ENCODE peak calls at places on chromosomes 16 and 17, in nine cellular contexts. Z is breast epithelium, V is body of pancreas, P is heart left ventricle, N is Peyer's patch, L is H1, F is HCT116, W is right lobe of liver, J is GM12878. Y is an unnamed sample.

GRCh38 chr16:10787304-10787703 is 31.3 kb downstream of the TVP23A start:
- DNase-seq in Z (no peak), V (no peak), P (no peak), N (no peak), L (no peak), F (no peak), W (no peak), J (no peak), Y (no peak)

GRCh38 chr17:70473049-70473448 is 303.7 kb downstream of the KCNJ2 start:
- DNase-seq in Z (no peak), V (no peak), P (no peak), N (no peak), L (no peak), F (no peak), W (peak), J (no peak), Y (no peak)

GRCh38 chr17:3003401-3004149 is 59.8 kb downstream of the OR1D5 start:
- DNase-seq in Z (peak), V (peak), P (peak), N (no peak), L (no peak), F (no peak), W (peak), J (peak), Y (no peak)

GRCh38 chr17:73142763-73143395 is 21.9 kb upstream of the SSTR2 start:
- DNase-seq in Z (no peak), V (no peak), P (no peak), N (no peak), L (no peak), F (no peak), W (no peak), J (no peak), Y (no peak)

GRCh38 chr17:1197379-1197778 is 17.6 kb upstream of the ABR start:
- DNase-seq in Z (no peak), V (no peak), P (no peak), N (no peak), L (no peak), F (no peak), W (no peak), J (no peak), Y (no peak)

GRCh38 chr17:35449371-35449931 is 885 bp upstream of the SLFN13 start:
- DNase-seq in Z (no peak), V (no peak), P (peak), N (no peak), L (no peak), F (no peak), W (peak), J (no peak), Y (no peak)

GRCh38 chr16:30740364-30741251 is 7.6 kb upstream of the PHKG2 start:
- DNase-seq in Z (peak), V (peak), P (peak), N (peak), L (no peak), F (peak), W (peak), J (no peak), Y (no peak)

GRCh38 chr16:84461029-84461415 is 43.4 kb downstream of the MEAK7 start:
- DNase-seq in Z (no peak), V (no peak), P (no peak), N (no peak), L (no peak), F (no peak), W (no peak), J (no peak), Y (no peak)

GRCh38 chr17:48679385-48680096 is 42.8 kb downstream of the PRAC1 start:
- DNase-seq in Z (no peak), V (no peak), P (no peak), N (no peak), L (no peak), F (no peak), W (no peak), J (no peak), Y (no peak)

GRCh38 chr17:39243155-39243554 is 17.4 kb upstream of the STAC2 start:
- DNase-seq in Z (no peak), V (no peak), P (no peak), N (no peak), L (no peak), F (no peak), W (no peak), J (no peak), Y (no peak)

GRCh38 chr16:75546293-75546692 is 9.8 kb downstream of the TMEM231 start:
- DNase-seq in Z (no peak), V (no peak), P (no peak), N (no peak), L (no peak), F (no peak), W (no peak), J (no peak), Y (no peak)

GRCh38 chr16:369866-370436 is 387 bp downstream of the MRPL28 start:
- DNase-seq in Z (no peak), V (no peak), P (no peak), N (peak), L (no peak), F (no peak), W (no peak), J (no peak), Y (no peak)

GRCh38 chr17:55057184-55057583 is 88.6 kb downstream of the STXBP4 start:
- DNase-seq in Z (no peak), V (no peak), P (no peak), N (no peak), L (no peak), F (no peak), W (no peak), J (no peak), Y (no peak)

GRCh38 chr16:62036101-62036806 is at the start of gene CDH8:
- DNase-seq in Z (no peak), V (no peak), P (no peak), N (no peak), L (no peak), F (no peak), W (no peak), J (no peak), Y (no peak)

GRCh38 chr16:12219992-12220391 is 243.5 kb downstream of the SNX29 start:
- DNase-seq in Z (no peak), V (no peak), P (no peak), N (no peak), L (no peak), F (no peak), W (no peak), J (no peak), Y (no peak)

GRCh38 chr17:60618854-60619253 is 18.9 kb downstream of the PPM1D start:
- DNase-seq in Z (no peak), V (no peak), P (no peak), N (no peak), L (no peak), F (no peak), W (no peak), J (no peak), Y (no peak)

GRCh38 chr16:24753437-24753836 is 24.0 kb downstream of the TNRC6A start:
- DNase-seq in Z (no peak), V (no peak), P (no peak), N (no peak), L (no peak), F (no peak), W (no peak), J (no peak), Y (no peak)

GRCh38 chr16:9134739-9135138 is 43.3 kb downstream of the HAPSTR1 start:
- DNase-seq in Z (no peak), V (peak), P (peak), N (peak), L (no peak), F (peak), W (no peak), J (no peak), Y (no peak)

GRCh38 chr17:7404737-7405412 is 978 bp upstream of the TMEM256 start:
- DNase-seq in Z (peak), V (peak), P (peak), N (peak), L (no peak), F (no peak), W (peak), J (no peak), Y (no peak)

GRCh38 chr17:57739402-57740224 is 5.5 kb downstream of the CCDC182 start:
- DNase-seq in Z (no peak), V (no peak), P (no peak), N (no peak), L (no peak), F (peak), W (no peak), J (no peak), Y (no peak)

GRCh38 chr16:25126820-25127232 is 15.3 kb downstream of the LCMT1 start:
- DNase-seq in Z (no peak), V (peak), P (no peak), N (no peak), L (no peak), F (no peak), W (no peak), J (no peak), Y (no peak)

GRCh38 chr16:57924514-57924913 is 46.4 kb downstream of the CNGB1 start:
- DNase-seq in Z (no peak), V (no peak), P (no peak), N (no peak), L (no peak), F (no peak), W (no peak), J (no peak), Y (no peak)

GRCh38 chr17:80295146-80295545 is 34.5 kb downstream of the RNF213 start:
- DNase-seq in Z (no peak), V (no peak), P (no peak), N (no peak), L (no peak), F (no peak), W (peak), J (no peak), Y (no peak)

GRCh38 chr16:88456356-88457292 is 3.5 kb downstream of the ZFPM1 start:
- DNase-seq in Z (no peak), V (peak), P (no peak), N (no peak), L (no peak), F (no peak), W (no peak), J (no peak), Y (no peak)

GRCh38 chr17:81517339-81518112 is 4.9 kb upstream of the ACTG1 start:
- DNase-seq in Z (no peak), V (peak), P (no peak), N (no peak), L (no peak), F (no peak), W (peak), J (peak), Y (no peak)

GRCh38 chr17:79950711-79951110 is 85.0 kb downstream of the TBC1D16 start:
- DNase-seq in Z (no peak), V (peak), P (no peak), N (peak), L (no peak), F (no peak), W (peak), J (no peak), Y (no peak)

GRCh38 chr16:52976539-52977167 is 76.0 kb downstream of the CHD9NB start:
- DNase-seq in Z (no peak), V (no peak), P (no peak), N (no peak), L (no peak), F (peak), W (no peak), J (no peak), Y (no peak)

GRCh38 chr17:68794636-68795503 is 160.3 kb downstream of the ABCA8 start:
- DNase-seq in Z (no peak), V (no peak), P (peak), N (no peak), L (no peak), F (no peak), W (no peak), J (no peak), Y (no peak)

GRCh38 chr17:21239680-21240374 is 13.4 kb downstream of the NATD1 start:
- DNase-seq in Z (no peak), V (no peak), P (no peak), N (no peak), L (no peak), F (no peak), W (no peak), J (no peak), Y (no peak)

GRCh38 chr17:80104956-80105375 is 3.6 kb downstream of the GAA start:
- DNase-seq in Z (no peak), V (no peak), P (no peak), N (no peak), L (no peak), F (no peak), W (peak), J (no peak), Y (no peak)

GRCh38 chr16:85689950-85690320 is 1.2 kb upstream of the GINS2 start:
- DNase-seq in Z (no peak), V (no peak), P (no peak), N (no peak), L (no peak), F (no peak), W (peak), J (no peak), Y (no peak)

GRCh38 chr16:85686912-85687591 is 1.7 kb downstream of the GINS2 start:
- DNase-seq in Z (no peak), V (no peak), P (no peak), N (peak), L (no peak), F (no peak), W (peak), J (no peak), Y (no peak)

GRCh38 chr16:85687651-85688471 is 893 bp downstream of the GINS2 start:
- DNase-seq in Z (no peak), V (no peak), P (no peak), N (no peak), L (no peak), F (no peak), W (peak), J (no peak), Y (no peak)

GRCh38 chr16:85689285-85689949 is 663 bp upstream of the GINS2 start:
- DNase-seq in Z (no peak), V (peak), P (no peak), N (no peak), L (no peak), F (no peak), W (peak), J (no peak), Y (no peak)

DNA sequence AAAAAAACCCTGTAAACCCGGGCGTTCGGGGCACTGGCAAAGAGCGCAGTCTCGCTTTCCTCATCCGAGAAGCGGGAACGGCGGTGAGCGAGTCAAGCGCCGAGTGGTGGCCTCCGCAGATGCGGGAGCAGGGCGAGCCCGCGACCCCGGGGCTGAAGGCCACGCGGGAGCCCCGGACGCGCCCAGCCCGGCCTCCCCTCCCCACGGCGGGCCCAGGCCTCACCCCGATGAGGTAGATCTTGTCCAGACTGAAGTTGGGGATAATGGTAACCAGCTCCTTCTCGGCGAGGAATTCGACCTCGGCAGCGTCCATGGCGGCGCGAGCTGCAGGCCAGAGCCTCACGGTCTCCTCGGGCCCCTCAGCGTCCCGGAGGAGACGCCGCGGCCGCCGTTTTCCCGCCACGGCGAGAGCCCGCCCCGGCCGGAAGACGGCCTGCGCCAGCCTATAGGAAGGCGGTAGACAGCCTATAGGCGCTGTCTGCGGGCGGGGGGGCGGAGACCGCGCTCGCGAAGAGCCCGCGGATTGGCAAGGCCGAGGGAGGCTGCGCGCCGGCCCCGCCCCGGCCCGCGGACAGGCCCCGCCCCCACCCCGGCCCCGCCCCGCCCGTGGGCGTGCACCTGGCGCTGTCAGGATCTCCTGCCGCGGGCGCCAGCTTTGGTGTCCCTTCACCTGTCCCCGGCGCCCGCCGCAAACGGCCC is at the start of gene GINS2:
- DNase-seq in Z (peak), V (peak), P (peak), N (peak), L (peak), F (peak), W (peak), J (peak), Y (peak)
- TF ChIP-seq POLR2A in Z (no peak), V (no peak), P (no peak), N (no peak), L (no peak), F (peak), W (no peak), J (peak), Y (no peak)

DNA sequence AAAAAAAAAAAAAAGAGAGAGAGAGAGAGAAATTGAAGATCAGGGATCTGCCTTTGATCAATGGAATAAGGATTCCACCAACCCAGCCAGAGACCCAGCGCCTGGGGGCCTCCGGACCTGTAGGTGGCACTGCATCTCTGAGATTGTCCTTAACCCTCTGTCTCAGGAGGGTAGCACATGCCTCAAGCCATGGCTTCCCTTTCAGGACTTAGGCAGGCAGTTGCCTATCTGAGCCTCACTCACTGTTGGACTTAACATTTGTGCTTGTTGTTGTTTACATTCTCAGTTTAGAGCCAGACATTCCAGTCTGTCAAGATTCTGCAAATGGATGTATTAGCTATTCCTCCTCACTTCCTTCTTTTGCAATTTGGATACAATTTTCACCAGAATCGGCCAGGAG is 5.1 kb upstream of the SCNN1B start:
- DNase-seq in Z (no peak), V (no peak), P (no peak), N (no peak), L (no peak), F (peak), W (no peak), J (no peak), Y (no peak)
- TF ChIP-seq CTCF in Z (no peak), V (peak), P (no peak), N (no peak), L (peak), F (peak), W (no peak), J (peak), Y (no peak)

GRCh38 chr16:47460755-47461597 is at the start of the genes ITFG1 and PHKB:
- DNase-seq in Z (peak), V (peak), P (peak), N (peak), L (peak), F (peak), W (peak), J (peak), Y (peak)
- TF ChIP-seq POLR2A in Z (no peak), V (peak), P (peak), N (peak), L (no peak), F (peak), W (peak), J (peak), Y (peak)

GRCh38 chr16:16096161-16096857 is 127.0 kb downstream of the ABCC6 start:
- DNase-seq in Z (peak), V (peak), P (peak), N (no peak), L (no peak), F (no peak), W (no peak), J (no peak), Y (no peak)
- TF ChIP-seq CTCF in Z (no peak), V (peak), P (peak), N (no peak), L (peak), F (no peak), W (no peak), J (peak), Y (peak)

GRCh38 chr16:22077700-22078313 is 14.5 kb upstream of the VWA3A start:
- DNase-seq in Z (no peak), V (peak), P (peak), N (peak), L (no peak), F (peak), W (no peak), J (no peak), Y (no peak)
- TF ChIP-seq POLR2A in Z (no peak), V (no peak), P (no peak), N (no peak), L (no peak), F (no peak), W (no peak), J (no peak), Y (no peak)

DNA sequence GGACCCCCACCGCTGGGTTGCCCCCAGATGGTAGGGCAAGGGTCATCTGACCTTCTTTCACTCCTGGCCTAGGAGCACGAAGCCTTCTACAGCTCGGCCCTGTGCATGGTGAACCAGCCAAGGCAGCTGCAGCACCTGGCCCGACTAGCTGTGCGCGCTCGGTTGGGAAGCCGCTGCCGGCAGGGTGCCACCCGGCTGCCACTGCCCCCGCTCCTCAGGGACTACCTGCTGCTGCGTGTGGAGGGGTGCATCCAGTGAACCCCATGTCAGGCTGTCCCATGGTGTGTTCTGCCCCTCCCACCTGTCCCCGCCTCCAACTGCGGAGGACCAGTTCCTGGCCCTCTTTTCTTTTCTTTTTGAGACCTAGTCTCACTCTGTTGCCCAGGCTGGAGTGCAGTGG is 7.6 kb downstream of the ASB16 start:
- DNase-seq in Z (no peak), V (no peak), P (no peak), N (no peak), L (no peak), F (no peak), W (no peak), J (no peak), Y (no peak)
- TF ChIP-seq CTCF in Z (no peak), V (no peak), P (no peak), N (no peak), L (no peak), F (no peak), W (no peak), J (no peak), Y (no peak)

GRCh38 chr17:76733618-76733957 is 3.5 kb downstream of the SRSF2 start:
- DNase-seq in Z (no peak), V (no peak), P (no peak), N (no peak), L (no peak), F (no peak), W (no peak), J (no peak), Y (no peak)
- TF ChIP-seq POLR2A in Z (no peak), V (no peak), P (no peak), N (no peak), L (peak), F (no peak), W (no peak), J (no peak), Y (no peak)

GRCh38 chr16:1964506-1965471 is at the start of gene RPS2:
- DNase-seq in Z (peak), V (peak), P (peak), N (peak), L (peak), F (peak), W (peak), J (peak), Y (peak)
- TF ChIP-seq CTCF in Z (no peak), V (no peak), P (no peak), N (no peak), L (no peak), F (no peak), W (no peak), J (no peak), Y (no peak)

GRCh38 chr16:4053663-4054479 is 62.4 kb downstream of the ADCY9 start:
- DNase-seq in Z (peak), V (peak), P (no peak), N (no peak), L (no peak), F (peak), W (peak), J (no peak), Y (no peak)
- TF ChIP-seq POLR2A in Z (no peak), V (no peak), P (no peak), N (no peak), L (no peak), F (no peak), W (no peak), J (no peak), Y (no peak)

Y was measured in esophagus squamous epithelium.